ENCODE peak calls at places on chromosomes 1 and 21, in six cellular contexts. One of them, this sample, is unnamed.

GRCh38 chr1:53945433-53946251 is at the start of gene IFT25:
- DNase-seq in Panc1: peak
- DNase-seq in OCI-LY7: peak
- DNase-seq in neural progenitor cell: peak
- DNase-seq in transverse colon: peak
- DNase-seq in dorsolateral prefrontal cortex: peak
- DNase-seq in this sample: peak

GRCh38 chr1:172874950-172875349 is 175.8 kb downstream of the TNFSF18 start:
- DNase-seq in Panc1: no peak
- DNase-seq in OCI-LY7: no peak
- DNase-seq in neural progenitor cell: no peak
- DNase-seq in transverse colon: no peak
- DNase-seq in dorsolateral prefrontal cortex: no peak
- DNase-seq in this sample: peak

GRCh38 chr1:2962061-2962460 is 59.2 kb upstream of the ACTRT2 start:
- DNase-seq in Panc1: no peak
- DNase-seq in OCI-LY7: no peak
- DNase-seq in neural progenitor cell: no peak
- DNase-seq in transverse colon: no peak
- DNase-seq in dorsolateral prefrontal cortex: peak
- DNase-seq in this sample: no peak

GRCh38 chr21:34958040-34958439 is 91.1 kb downstream of the RUNX1 start:
- DNase-seq in Panc1: no peak
- DNase-seq in OCI-LY7: no peak
- DNase-seq in neural progenitor cell: no peak
- DNase-seq in transverse colon: no peak
- DNase-seq in dorsolateral prefrontal cortex: no peak
- DNase-seq in this sample: no peak

GRCh38 chr1:108016451-108016920 is 51.5 kb upstream of the VAV3 start:
- DNase-seq in Panc1: no peak
- DNase-seq in OCI-LY7: peak
- DNase-seq in neural progenitor cell: no peak
- DNase-seq in transverse colon: no peak
- DNase-seq in dorsolateral prefrontal cortex: no peak
- DNase-seq in this sample: peak

GRCh38 chr1:170604065-170604464 is 59.9 kb upstream of the PRRX1 start:
- DNase-seq in Panc1: no peak
- DNase-seq in OCI-LY7: no peak
- DNase-seq in neural progenitor cell: no peak
- DNase-seq in transverse colon: no peak
- DNase-seq in dorsolateral prefrontal cortex: no peak
- DNase-seq in this sample: no peak

GRCh38 chr1:26281971-26282693 is 2.2 kb downstream of the SH3BGRL3 start:
- DNase-seq in Panc1: no peak
- DNase-seq in OCI-LY7: no peak
- DNase-seq in neural progenitor cell: peak
- DNase-seq in transverse colon: peak
- DNase-seq in dorsolateral prefrontal cortex: no peak
- DNase-seq in this sample: no peak

GRCh38 chr21:40166291-40166843 is 299.1 kb downstream of the PCP4 start:
- DNase-seq in Panc1: no peak
- DNase-seq in OCI-LY7: no peak
- DNase-seq in neural progenitor cell: peak
- DNase-seq in transverse colon: no peak
- DNase-seq in dorsolateral prefrontal cortex: no peak
- DNase-seq in this sample: no peak

GRCh38 chr1:94909486-94909885 is 17.4 kb downstream of the CNN3 start:
- DNase-seq in Panc1: no peak
- DNase-seq in OCI-LY7: no peak
- DNase-seq in neural progenitor cell: peak
- DNase-seq in transverse colon: no peak
- DNase-seq in dorsolateral prefrontal cortex: no peak
- DNase-seq in this sample: no peak

GRCh38 chr1:53131590-53131938 is 10.9 kb downstream of the SLC1A7 start:
- DNase-seq in Panc1: no peak
- DNase-seq in OCI-LY7: no peak
- DNase-seq in neural progenitor cell: no peak
- DNase-seq in transverse colon: no peak
- DNase-seq in dorsolateral prefrontal cortex: no peak
- DNase-seq in this sample: no peak

GRCh38 chr1:24154215-24154614 is 11.3 kb upstream of the IL22RA1 start:
- DNase-seq in Panc1: no peak
- DNase-seq in OCI-LY7: no peak
- DNase-seq in neural progenitor cell: peak
- DNase-seq in transverse colon: no peak
- DNase-seq in dorsolateral prefrontal cortex: no peak
- DNase-seq in this sample: no peak

GRCh38 chr1:32774464-32774808 is 42.7 kb downstream of the YARS1 start:
- DNase-seq in Panc1: no peak
- DNase-seq in OCI-LY7: no peak
- DNase-seq in neural progenitor cell: no peak
- DNase-seq in transverse colon: no peak
- DNase-seq in dorsolateral prefrontal cortex: no peak
- DNase-seq in this sample: no peak

GRCh38 chr1:21344750-21345443 is 54.6 kb upstream of the ECE1 start:
- DNase-seq in Panc1: no peak
- DNase-seq in OCI-LY7: no peak
- DNase-seq in neural progenitor cell: peak
- DNase-seq in transverse colon: no peak
- DNase-seq in dorsolateral prefrontal cortex: no peak
- DNase-seq in this sample: no peak

GRCh38 chr1:7561331-7561921 is 209.7 kb upstream of the VAMP3 start:
- DNase-seq in Panc1: no peak
- DNase-seq in OCI-LY7: no peak
- DNase-seq in neural progenitor cell: peak
- DNase-seq in transverse colon: no peak
- DNase-seq in dorsolateral prefrontal cortex: no peak
- DNase-seq in this sample: no peak

GRCh38 chr1:17451731-17452130 is 12.3 kb upstream of the RCC2 start:
- DNase-seq in Panc1: no peak
- DNase-seq in OCI-LY7: no peak
- DNase-seq in neural progenitor cell: no peak
- DNase-seq in transverse colon: no peak
- DNase-seq in dorsolateral prefrontal cortex: no peak
- DNase-seq in this sample: no peak

GRCh38 chr21:36337099-36337509 is 17.1 kb downstream of the MORC3 start:
- DNase-seq in Panc1: no peak
- DNase-seq in OCI-LY7: no peak
- DNase-seq in neural progenitor cell: no peak
- DNase-seq in transverse colon: no peak
- DNase-seq in dorsolateral prefrontal cortex: no peak
- DNase-seq in this sample: peak

GRCh38 chr1:214551052-214551435 is 358 bp downstream of the PTPN14 start:
- DNase-seq in Panc1: no peak
- DNase-seq in OCI-LY7: no peak
- DNase-seq in neural progenitor cell: peak
- DNase-seq in transverse colon: peak
- DNase-seq in dorsolateral prefrontal cortex: peak
- DNase-seq in this sample: no peak

GRCh38 chr1:61076728-61077675 is 5.4 kb upstream of the NFIA start:
- DNase-seq in Panc1: peak
- DNase-seq in OCI-LY7: peak
- DNase-seq in neural progenitor cell: peak
- DNase-seq in transverse colon: peak
- DNase-seq in dorsolateral prefrontal cortex: peak
- DNase-seq in this sample: peak

GRCh38 chr1:108704501-108704900 is 8.2 kb upstream of the FNDC7 start:
- DNase-seq in Panc1: no peak
- DNase-seq in OCI-LY7: no peak
- DNase-seq in neural progenitor cell: no peak
- DNase-seq in transverse colon: no peak
- DNase-seq in dorsolateral prefrontal cortex: no peak
- DNase-seq in this sample: peak

GRCh38 chr1:70083519-70083918 is 121.9 kb downstream of the LRRC40 start:
- DNase-seq in Panc1: no peak
- DNase-seq in OCI-LY7: peak
- DNase-seq in neural progenitor cell: no peak
- DNase-seq in transverse colon: no peak
- DNase-seq in dorsolateral prefrontal cortex: no peak
- DNase-seq in this sample: no peak

GRCh38 chr21:17613242-17613676 is 558 bp upstream of the BTG3 start:
- DNase-seq in Panc1: no peak
- DNase-seq in OCI-LY7: peak
- DNase-seq in neural progenitor cell: no peak
- DNase-seq in transverse colon: peak
- DNase-seq in dorsolateral prefrontal cortex: peak
- DNase-seq in this sample: no peak

GRCh38 chr1:230868736-230869385 is 540 bp upstream of the C1orf198 start:
- DNase-seq in Panc1: no peak
- DNase-seq in OCI-LY7: peak
- DNase-seq in neural progenitor cell: peak
- DNase-seq in transverse colon: peak
- DNase-seq in dorsolateral prefrontal cortex: no peak
- DNase-seq in this sample: no peak

GRCh38 chr1:164611754-164612642 is 53.0 kb downstream of the PBX1 start:
- DNase-seq in Panc1: no peak
- DNase-seq in OCI-LY7: no peak
- DNase-seq in neural progenitor cell: peak
- DNase-seq in transverse colon: peak
- DNase-seq in dorsolateral prefrontal cortex: no peak
- DNase-seq in this sample: peak

GRCh38 chr1:59427155-59427554 is 130.3 kb downstream of the FGGY start:
- DNase-seq in Panc1: peak
- DNase-seq in OCI-LY7: no peak
- DNase-seq in neural progenitor cell: no peak
- DNase-seq in transverse colon: no peak
- DNase-seq in dorsolateral prefrontal cortex: no peak
- DNase-seq in this sample: no peak

GRCh38 chr1:119504831-119505230 is 2.2 kb upstream of the HSD3B1 start:
- DNase-seq in Panc1: no peak
- DNase-seq in OCI-LY7: no peak
- DNase-seq in neural progenitor cell: no peak
- DNase-seq in transverse colon: no peak
- DNase-seq in dorsolateral prefrontal cortex: no peak
- DNase-seq in this sample: no peak

GRCh38 chr1:119510046-119510445 is 3.0 kb downstream of the HSD3B1 start:
- DNase-seq in Panc1: no peak
- DNase-seq in OCI-LY7: no peak
- DNase-seq in neural progenitor cell: no peak
- DNase-seq in transverse colon: no peak
- DNase-seq in dorsolateral prefrontal cortex: no peak
- DNase-seq in this sample: no peak

DNA sequence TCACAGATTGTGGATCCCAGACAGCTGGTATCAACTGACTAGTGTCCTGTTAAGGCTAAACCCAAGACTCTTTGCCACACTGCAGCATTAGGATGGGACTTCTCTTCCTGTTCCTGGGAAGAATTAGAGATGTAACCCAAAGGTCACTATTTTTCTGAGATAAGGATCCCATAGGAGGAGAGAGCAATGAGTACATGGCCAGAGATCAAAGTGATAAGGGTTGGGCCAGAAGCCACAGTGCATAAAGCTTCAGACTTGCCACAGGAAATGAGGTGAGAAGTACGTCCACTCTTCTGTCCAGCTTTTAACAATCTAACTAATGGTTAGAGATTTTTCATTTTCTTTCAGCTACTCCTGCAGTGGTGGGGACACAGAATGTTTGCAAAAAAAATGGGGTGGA is at the start of gene HSD3B1:
- DNase-seq in Panc1: no peak
- DNase-seq in OCI-LY7: no peak
- DNase-seq in neural progenitor cell: no peak
- DNase-seq in transverse colon: no peak
- DNase-seq in dorsolateral prefrontal cortex: no peak
- DNase-seq in this sample: no peak
- H3K27ac ChIP-seq in Panc1: no peak
- H3K27ac ChIP-seq in OCI-LY7: no peak
- H3K27ac ChIP-seq in neural progenitor cell: no peak
- H3K27ac ChIP-seq in transverse colon: no peak
- H3K27ac ChIP-seq in dorsolateral prefrontal cortex: no peak
- H3K27ac ChIP-seq in this sample: no peak

GRCh38 chr1:118007391-118007790 is 77.9 kb downstream of the WDR3 start:
- DNase-seq in Panc1: no peak
- DNase-seq in OCI-LY7: no peak
- DNase-seq in neural progenitor cell: no peak
- DNase-seq in transverse colon: no peak
- DNase-seq in dorsolateral prefrontal cortex: no peak
- DNase-seq in this sample: no peak
- H3K4me3 ChIP-seq in Panc1: no peak
- H3K4me3 ChIP-seq in OCI-LY7: no peak
- H3K4me3 ChIP-seq in neural progenitor cell: no peak
- H3K4me3 ChIP-seq in transverse colon: no peak
- H3K4me3 ChIP-seq in dorsolateral prefrontal cortex: no peak
- H3K4me3 ChIP-seq in this sample: no peak

GRCh38 chr1:197159461-197159860 is 13.0 kb upstream of the ASPM start:
- DNase-seq in Panc1: no peak
- DNase-seq in OCI-LY7: no peak
- DNase-seq in neural progenitor cell: no peak
- DNase-seq in transverse colon: no peak
- DNase-seq in dorsolateral prefrontal cortex: no peak
- DNase-seq in this sample: no peak

GRCh38 chr1:197151185-197151584 is 4.7 kb upstream of the ASPM start:
- DNase-seq in Panc1: no peak
- DNase-seq in OCI-LY7: no peak
- DNase-seq in neural progenitor cell: no peak
- DNase-seq in transverse colon: no peak
- DNase-seq in dorsolateral prefrontal cortex: no peak
- DNase-seq in this sample: no peak

GRCh38 chr1:197152662-197153061 is 6.2 kb upstream of the ASPM start:
- DNase-seq in Panc1: no peak
- DNase-seq in OCI-LY7: no peak
- DNase-seq in neural progenitor cell: no peak
- DNase-seq in transverse colon: no peak
- DNase-seq in dorsolateral prefrontal cortex: no peak
- DNase-seq in this sample: no peak

GRCh38 chr1:197156692-197157091 is 10.2 kb upstream of the ASPM start:
- DNase-seq in Panc1: no peak
- DNase-seq in OCI-LY7: no peak
- DNase-seq in neural progenitor cell: no peak
- DNase-seq in transverse colon: no peak
- DNase-seq in dorsolateral prefrontal cortex: no peak
- DNase-seq in this sample: no peak
- TF ChIP-seq CTCF in Panc1: peak
- TF ChIP-seq CTCF in OCI-LY7: peak
- TF ChIP-seq CTCF in neural progenitor cell: peak
- TF ChIP-seq CTCF in transverse colon: no peak
- TF ChIP-seq CTCF in dorsolateral prefrontal cortex: no peak
- TF ChIP-seq CTCF in this sample: no peak

GRCh38 chr21:43923391-43923790 is 58.4 kb downstream of the AGPAT3 start:
- DNase-seq in Panc1: no peak
- DNase-seq in OCI-LY7: no peak
- DNase-seq in neural progenitor cell: no peak
- DNase-seq in transverse colon: no peak
- DNase-seq in dorsolateral prefrontal cortex: peak
- DNase-seq in this sample: no peak

GRCh38 chr21:43919871-43920801 is 55.1 kb downstream of the AGPAT3 start:
- DNase-seq in Panc1: no peak
- DNase-seq in OCI-LY7: no peak
- DNase-seq in neural progenitor cell: no peak
- DNase-seq in transverse colon: no peak
- DNase-seq in dorsolateral prefrontal cortex: no peak
- DNase-seq in this sample: no peak

GRCh38 chr21:43921602-43921978 is 56.6 kb downstream of the AGPAT3 start:
- DNase-seq in Panc1: no peak
- DNase-seq in OCI-LY7: no peak
- DNase-seq in neural progenitor cell: peak
- DNase-seq in transverse colon: no peak
- DNase-seq in dorsolateral prefrontal cortex: no peak
- DNase-seq in this sample: no peak

GRCh38 chr21:43922949-43923348 is 57.9 kb downstream of the AGPAT3 start:
- DNase-seq in Panc1: no peak
- DNase-seq in OCI-LY7: no peak
- DNase-seq in neural progenitor cell: no peak
- DNase-seq in transverse colon: no peak
- DNase-seq in dorsolateral prefrontal cortex: no peak
- DNase-seq in this sample: no peak

GRCh38 chr21:43921979-43922945 is 57.2 kb downstream of the AGPAT3 start:
- DNase-seq in Panc1: no peak
- DNase-seq in OCI-LY7: no peak
- DNase-seq in neural progenitor cell: no peak
- DNase-seq in transverse colon: no peak
- DNase-seq in dorsolateral prefrontal cortex: no peak
- DNase-seq in this sample: peak
- H3K27ac ChIP-seq in Panc1: no peak
- H3K27ac ChIP-seq in OCI-LY7: no peak
- H3K27ac ChIP-seq in neural progenitor cell: no peak
- H3K27ac ChIP-seq in transverse colon: no peak
- H3K27ac ChIP-seq in dorsolateral prefrontal cortex: no peak
- H3K27ac ChIP-seq in this sample: no peak